ENCODE peak calls at places on chromosomes 1 and 21, in eight cellular contexts. A, T, P, S, J, C, O and M are unnamed samples.

GRCh38 chr1:47711211-47711847 is 273.5 kb downstream of the FOXD2 start:
- DNase-seq in A (no peak), T (no peak), P (no peak), S (no peak), J (no peak), C (no peak), O (no peak), M (no peak)

GRCh38 chr1:172775598-172776570 is 117.0 kb downstream of the FASLG start:
- DNase-seq in A (no peak), T (no peak), P (no peak), S (no peak), J (no peak), C (no peak), O (no peak), M (no peak)

GRCh38 chr1:116508090-116508983 is 62.5 kb downstream of the CD58 start:
- DNase-seq in A (no peak), T (no peak), P (no peak), S (no peak), J (no peak), C (no peak), O (no peak), M (no peak)

GRCh38 chr21:34946385-34947121 is 102.5 kb downstream of the RUNX1 start:
- DNase-seq in A (no peak), T (no peak), P (no peak), S (no peak), J (no peak), C (no peak), O (no peak), M (no peak)

GRCh38 chr1:98422821-98423220 is 238.7 kb upstream of the SNX7 start:
- DNase-seq in A (no peak), T (no peak), P (no peak), S (no peak), J (no peak), C (no peak), O (no peak), M (no peak)

GRCh38 chr21:41283211-41283818 is 33.3 kb upstream of the FAM3B start:
- DNase-seq in A (peak), T (peak), P (peak), S (no peak), J (no peak), C (peak), O (peak), M (peak)

GRCh38 chr21:37257526-37257966 is 9.6 kb downstream of the VPS26C start:
- DNase-seq in A (peak), T (no peak), P (no peak), S (no peak), J (peak), C (peak), O (peak), M (no peak)

GRCh38 chr1:109025691-109026090 is 16.2 kb downstream of the WDR47 start:
- DNase-seq in A (no peak), T (no peak), P (no peak), S (no peak), J (no peak), C (no peak), O (no peak), M (no peak)

GRCh38 chr1:193183019-193183643 is 3.3 kb downstream of the B3GALT2 start:
- DNase-seq in A (no peak), T (peak), P (no peak), S (no peak), J (no peak), C (peak), O (peak), M (peak)

GRCh38 chr1:107529511-107530149 is 388.8 kb downstream of the NTNG1 start:
- DNase-seq in A (peak), T (no peak), P (peak), S (no peak), J (no peak), C (peak), O (peak), M (peak)

GRCh38 chr1:117544509-117545109 is 61.2 kb upstream of the TENT5C start:
- DNase-seq in A (no peak), T (no peak), P (no peak), S (no peak), J (no peak), C (peak), O (no peak), M (no peak)

GRCh38 chr21:42858185-42858847 is 21.0 kb downstream of the WDR4 start:
- DNase-seq in A (no peak), T (no peak), P (no peak), S (no peak), J (no peak), C (no peak), O (no peak), M (no peak)

GRCh38 chr1:164786980-164787833 is 228.2 kb downstream of the PBX1 start:
- DNase-seq in A (peak), T (peak), P (peak), S (peak), J (peak), C (peak), O (peak), M (peak)

GRCh38 chr21:44878053-44878982 is 4.8 kb upstream of the PTTG1IP start:
- DNase-seq in A (no peak), T (no peak), P (no peak), S (no peak), J (no peak), C (no peak), O (no peak), M (no peak)

GRCh38 chr1:150259758-150260669 is 2.4 kb downstream of the CA14 start:
- DNase-seq in A (no peak), T (no peak), P (no peak), S (no peak), J (no peak), C (peak), O (peak), M (peak)

GRCh38 chr21:31340942-31341487 is 3.0 kb downstream of the TIAM1 start:
- DNase-seq in A (no peak), T (no peak), P (no peak), S (no peak), J (no peak), C (no peak), O (no peak), M (no peak)